ENCODE peak calls at places on chromosome 18, in four cellular contexts. Z is A549, D is K562, A is HepG2. G is an unnamed sample.
A peak's percentile ranks its signal among the peaks of the same experiment; 100 is the strongest.

GRCh38 chr18:35415511-35416427 is 38.6 kb upstream of the ZNF396 start:
- DNase-seq in Z (no peak), D (no peak), A (no peak), G (no peak)

GRCh38 chr18:2939317-2939716 is 73.6 kb downstream of the LPIN2 start:
- DNase-seq in D (no peak), A (peak; percentile 90), Z (peak; percentile 74), G (no peak)

GRCh38 chr18:3998698-3999333 is 456.3 kb downstream of the DLGAP1 start:
- DNase-seq in A (peak; percentile 14), Z (peak; percentile 70), D (peak; percentile 60), G (no peak)

GRCh38 chr18:55884498-55884897 is 296.5 kb upstream of the TCF4 start:
- DNase-seq in Z (no peak), D (no peak), A (no peak), G (no peak)

GRCh38 chr18:55401275-55401620 is 186.7 kb downstream of the TCF4 start:
- DNase-seq in Z (no peak), D (no peak), A (no peak), G (no peak)

GRCh38 chr18:79393181-79393598 is 2.5 kb upstream of the NFATC1 start:
- DNase-seq in D (no peak), A (no peak), Z (no peak), G (no peak)

GRCh38 chr18:49786019-49786720 is 27.2 kb downstream of the ACAA2 start:
- DNase-seq in Z (no peak), D (no peak), A (no peak), G (no peak)

GRCh38 chr18:22765889-22766288 is 167.2 kb upstream of the RBBP8 start:
- DNase-seq in A (no peak), D (no peak), Z (no peak), G (no peak)

GRCh38 chr18:12883003-12883683 is 894 bp downstream of the PTPN2 start:
- DNase-seq in D (no peak), Z (no peak), A (no peak), G (no peak)

GRCh38 chr18:48832961-48833700 is 117.6 kb downstream of the SMAD7 start:
- DNase-seq in A (no peak), Z (peak; percentile 46), D (no peak), G (peak; percentile 12)

GRCh38 chr18:74652392-74652988 is 54.8 kb downstream of the ZNF407 start:
- DNase-seq in D (peak; percentile 30), Z (peak; percentile 22), A (peak; percentile 33), G (no peak)

GRCh38 chr18:24055878-24056277 is 41.3 kb downstream of the TTC39C start:
- DNase-seq in Z (no peak), D (no peak), A (no peak), G (no peak)

GRCh38 chr18:14970027-14970426 is 222.1 kb downstream of the ANKRD30B start:
- DNase-seq in D (no peak), Z (no peak), A (no peak), G (no peak)

GRCh38 chr18:34787931-34788532 is 77.9 kb downstream of the DTNA start:
- DNase-seq in A (peak; percentile 60), Z (peak; percentile 56), D (peak; percentile 69), G (no peak)

GRCh38 chr18:3966985-3967856 is 487.9 kb downstream of the DLGAP1 start:
- DNase-seq in Z (peak; percentile 89), A (no peak), D (no peak), G (peak; percentile 48)

DNA sequence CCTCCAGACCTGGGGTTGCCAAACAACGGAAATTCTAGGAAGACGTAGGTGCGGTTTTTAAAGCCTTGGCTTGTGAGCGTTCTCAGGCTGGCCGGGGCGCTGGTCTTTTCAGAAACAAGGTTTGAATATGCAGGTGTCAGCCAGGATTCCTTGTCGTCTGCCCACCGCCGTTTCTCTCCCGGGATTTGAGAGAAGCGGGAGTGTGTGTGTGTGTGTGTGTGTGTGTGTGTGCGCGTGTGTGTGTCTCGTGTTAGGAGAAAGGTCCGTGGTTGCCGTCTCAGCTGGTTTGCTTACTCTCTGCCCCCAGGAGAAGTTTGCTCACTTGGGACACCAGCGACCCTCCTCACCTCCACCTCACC is 1.0 kb upstream of the ONECUT2 start:
- DNase-seq in D (no peak), Z (peak; percentile 13), A (no peak), G (peak; percentile 33)
- TF ChIP-seq CTCF in D (no peak), Z (no peak), A (no peak), G (no peak)

GRCh38 chr18:73535189-73535588 is 612.4 kb downstream of the FBXO15 start:
- DNase-seq in D (no peak), A (no peak), Z (no peak), G (no peak)
- TF ChIP-seq HMGXB4 in D (no peak), A (no peak), Z (no peak), G (no peak)

DNA sequence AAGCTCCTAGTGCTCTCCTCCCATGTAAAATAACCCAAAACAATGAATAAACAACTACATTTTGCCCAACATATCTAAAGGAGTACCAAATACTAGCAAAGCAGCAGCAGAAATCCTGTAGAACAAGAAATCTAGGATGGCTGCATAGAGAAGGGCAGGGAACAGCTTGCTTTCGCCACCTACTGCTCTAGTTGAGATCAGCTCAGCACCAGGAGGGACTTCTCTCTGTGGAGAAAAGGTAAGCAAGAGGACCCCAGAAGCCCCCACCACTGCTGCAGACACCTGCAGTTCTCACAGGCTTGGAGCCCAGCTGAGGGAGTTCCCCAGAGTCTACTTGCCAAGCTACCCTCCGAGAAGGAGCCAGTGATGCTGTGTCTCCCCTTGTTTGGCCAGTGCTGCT is 243.0 kb upstream of the CHST9 start:
- DNase-seq in D (no peak), Z (no peak), A (no peak), G (peak; percentile 17)
- TF ChIP-seq CTCF in D (no peak), Z (no peak), A (no peak), G (no peak)

GRCh38 chr18:7953085-7953958 is 386.2 kb downstream of the PTPRM start:
- DNase-seq in Z (no peak), D (no peak), A (no peak), G (no peak)

GRCh38 chr18:7955175-7955574 is 388.1 kb downstream of the PTPRM start:
- DNase-seq in Z (no peak), A (no peak), D (no peak), G (no peak)

GRCh38 chr18:7950380-7951143 is 383.4 kb downstream of the PTPRM start:
- DNase-seq in Z (peak; percentile 85), A (peak; percentile 20), D (peak; percentile 4), G (no peak)

GRCh38 chr18:7957297-7957696 is 390.2 kb downstream of the PTPRM start:
- DNase-seq in D (no peak), Z (no peak), A (no peak), G (no peak)

DNA sequence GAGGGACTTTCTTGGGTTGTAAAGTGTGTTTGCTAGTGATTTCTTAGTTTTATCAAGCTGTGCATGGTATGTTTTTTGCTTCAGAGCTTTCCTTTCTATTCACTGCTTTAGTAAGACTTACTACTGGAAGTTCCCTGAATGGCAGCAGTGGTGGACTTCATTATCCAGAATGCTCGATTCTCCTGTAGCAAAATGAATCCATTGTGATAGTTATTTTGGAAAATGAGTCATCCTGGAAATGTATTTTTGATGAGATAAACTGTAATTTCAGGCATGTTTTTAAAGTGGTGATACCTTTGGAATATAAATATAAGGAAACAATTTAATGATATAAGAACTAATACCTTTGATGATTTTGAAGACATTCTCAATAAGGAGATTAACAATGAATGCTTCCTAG is 387.1 kb downstream of the PTPRM start:
- DNase-seq in A (no peak), Z (no peak), D (no peak), G (no peak)
- TF ChIP-seq HMGXB4 in A (no peak), Z (no peak), D (no peak), G (no peak)

DNA sequence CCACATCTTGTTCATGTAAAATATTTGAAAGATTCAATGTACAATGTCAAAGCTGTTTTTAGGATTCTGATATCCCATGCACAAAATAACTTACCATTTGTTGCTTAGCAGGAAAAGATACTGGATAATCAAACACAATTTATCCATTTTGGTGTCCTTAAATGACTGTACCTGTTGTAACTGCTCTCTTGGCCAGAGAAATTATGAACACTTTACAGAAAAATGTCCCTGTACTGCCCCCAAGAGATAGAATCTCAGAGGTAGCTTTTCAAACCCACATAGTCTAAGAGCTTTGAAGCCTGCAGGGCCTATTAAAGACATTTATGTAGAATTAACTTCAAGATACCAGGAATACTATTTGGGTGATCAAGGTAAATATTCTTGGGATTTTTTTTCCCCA is 12.2 kb upstream of the ME2 start:
- DNase-seq in Z (no peak), D (no peak), A (no peak), G (no peak)
- TF ChIP-seq CTCF in Z (peak; percentile 35), D (peak; percentile 6), A (peak; percentile 31), G (no peak)

GRCh38 chr18:28359177-28359576 is 182.2 kb upstream of the CDH2 start:
- DNase-seq in D (no peak), Z (no peak), A (no peak), G (no peak)

DNA sequence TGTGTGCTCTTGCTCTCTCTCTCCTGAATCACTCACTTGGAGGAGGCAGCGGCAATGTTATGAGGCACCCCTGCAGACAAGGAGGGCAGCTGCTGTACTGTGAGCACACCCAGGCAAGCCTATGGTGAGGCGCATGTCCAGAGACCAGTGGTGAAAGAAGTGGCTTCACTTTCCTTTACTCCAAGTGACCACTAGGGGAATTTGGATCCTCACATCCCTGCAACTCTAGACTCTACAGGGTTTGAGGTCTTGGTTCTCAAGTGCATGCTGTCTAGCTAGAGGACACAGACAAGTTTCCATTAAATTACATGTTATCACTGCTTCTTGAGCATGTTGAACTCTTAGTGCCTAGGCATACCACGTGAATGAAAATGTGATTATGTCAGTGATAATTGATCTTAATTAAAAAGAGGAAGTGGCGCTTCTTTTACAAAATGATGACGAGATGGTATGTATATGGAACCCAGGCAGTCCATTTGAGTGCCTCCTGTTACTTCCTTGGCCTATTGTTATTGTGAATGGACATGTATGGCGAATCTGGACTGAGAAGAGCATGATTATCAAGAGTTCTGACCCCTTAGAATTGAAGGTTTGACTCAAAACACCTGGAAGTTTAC is 181.0 kb upstream of the CDH2 start:
- DNase-seq in A (peak; percentile 38), D (peak; percentile 3), Z (peak; percentile 16), G (peak; percentile 17)
- TF ChIP-seq HMGXB4 in A (no peak), D (no peak), Z (no peak), G (no peak)

DNA sequence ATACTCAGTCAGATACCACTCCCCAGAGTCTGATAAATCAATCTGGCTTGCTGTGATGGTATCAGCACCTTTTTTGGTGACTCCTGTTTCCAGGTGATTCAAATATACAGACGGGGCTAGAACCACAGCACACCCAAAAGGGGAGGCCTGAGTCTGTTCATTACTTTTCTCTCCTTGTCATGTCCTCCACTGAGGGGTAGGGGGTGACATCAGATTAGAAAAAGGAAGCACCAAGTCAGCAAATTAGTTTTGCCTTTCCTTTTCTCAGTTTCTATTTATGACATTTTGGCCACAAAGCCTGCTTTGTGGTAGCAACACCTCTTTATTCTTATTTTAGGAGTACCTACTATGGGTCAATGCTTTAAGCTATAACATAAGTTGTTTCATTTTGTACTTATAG is 127.4 kb downstream of the CCDC102B start:
- DNase-seq in Z (no peak), D (no peak), A (peak; percentile 13), G (no peak)
- TF ChIP-seq CTCF in Z (no peak), D (no peak), A (peak; percentile 49), G (peak; percentile 55)

GRCh38 chr18:26535630-26536029 is 12.7 kb downstream of the KCTD1 start:
- DNase-seq in D (no peak), A (no peak), Z (no peak), G (no peak)

GRCh38 chr18:26531600-26532150 is 16.7 kb downstream of the KCTD1 start:
- DNase-seq in Z (no peak), A (no peak), D (no peak), G (no peak)

GRCh38 chr18:26536664-26537063 is 11.7 kb downstream of the KCTD1 start:
- DNase-seq in A (no peak), D (no peak), Z (no peak), G (no peak)

GRCh38 chr18:26536032-26536431 is 12.3 kb downstream of the KCTD1 start:
- DNase-seq in A (no peak), Z (no peak), D (no peak), G (no peak)

GRCh38 chr18:26532367-26533340 is 15.7 kb downstream of the KCTD1 start:
- DNase-seq in A (no peak), D (no peak), Z (no peak), G (no peak)
- TF ChIP-seq HMGXB4 in A (no peak), D (no peak), Z (no peak), G (no peak)